ENCODE peak calls at places on chromosomes 11 and 22, in eight cellular contexts. K is anterior cingulate cortex; G is kidney tubule cell; B is right atrium auricular region; X is prostate gland; P is stimulated activated CD4-positive, alpha-beta T cell treated with anti-CD3 and anti-CD28 coated beads, Interleukin-15, amount 100 ng/mL, for 1 hour; D is NB4; C is lower lobe of right lung. N is an unnamed sample.

GRCh38 chr11:76159983-76160661 is 46.2 kb downstream of the WNT11 start:
- DNase-seq in D (no peak), C (peak; percentile 34), B (no peak), K (no peak), P (no peak), X (no peak), G (no peak), N (no peak)

GRCh38 chr11:124536520-124536919 is 6.9 kb downstream of the OR8B12 start:
- DNase-seq in K (peak; percentile 12), B (peak; percentile 87), G (no peak), P (no peak), C (peak; percentile 56), D (peak; percentile 95), X (peak; percentile 11), N (no peak)

GRCh38 chr11:112540261-112540660 is 279.6 kb upstream of the PLET1 start:
- DNase-seq in B (no peak), P (no peak), C (no peak), K (no peak), D (no peak), X (no peak), G (peak; percentile 30), N (peak; percentile 87)

GRCh38 chr11:132028380-132029240 is 658.2 kb downstream of the NTM start:
- DNase-seq in X (no peak), P (no peak), G (peak; percentile 48), C (no peak), D (peak; percentile 25), K (no peak), B (peak; percentile 74), N (peak; percentile 65)

GRCh38 chr22:47132428-47132825 is 370.0 kb downstream of the TBC1D22A start:
- DNase-seq in X (no peak), G (no peak), C (no peak), D (no peak), P (no peak), K (no peak), B (no peak), N (no peak)

GRCh38 chr11:11937957-11938356 is 70.5 kb downstream of the DKK3 start:
- DNase-seq in X (no peak), D (no peak), K (no peak), G (peak; percentile 45), P (no peak), C (no peak), B (no peak), N (peak; percentile 38)

GRCh38 chr11:94854770-94855633 is 86.8 kb downstream of the AMOTL1 start:
- DNase-seq in X (no peak), K (no peak), P (no peak), C (no peak), D (no peak), G (no peak), B (peak; percentile 38), N (no peak)

GRCh38 chr11:65355013-65355775 is 643 bp downstream of the TIGD3 start:
- DNase-seq in D (peak; percentile 82), K (no peak), C (peak; percentile 68), X (no peak), B (no peak), G (no peak), P (peak; percentile 34), N (no peak)

GRCh38 chr11:120950880-120951279 is 73.0 kb upstream of the TBCEL start:
- DNase-seq in K (no peak), P (no peak), B (no peak), C (no peak), G (no peak), X (no peak), D (no peak), N (no peak)

GRCh38 chr11:10348650-10349280 is 43.9 kb downstream of the ADM start:
- DNase-seq in G (peak; percentile 80), D (no peak), P (no peak), X (peak; percentile 56), K (no peak), C (no peak), B (no peak), N (peak; percentile 95)

GRCh38 chr22:25027959-25028840 is 75.7 kb downstream of the KIAA1671 start:
- DNase-seq in G (no peak), D (peak; percentile 19), B (no peak), X (no peak), K (no peak), C (no peak), P (no peak), N (no peak)

GRCh38 chr11:28879869-28880268 is 771.7 kb downstream of the METTL15 start:
- DNase-seq in G (no peak), P (no peak), B (no peak), C (no peak), D (no peak), X (no peak), K (no peak), N (no peak)

GRCh38 chr11:64543818-64544217 is 47.2 kb upstream of the SLC22A12 start:
- DNase-seq in D (no peak), K (no peak), C (no peak), B (no peak), X (no peak), G (no peak), P (no peak), N (no peak)

GRCh38 chr22:46001046-46001425 is 24.1 kb upstream of the WNT7B start:
- DNase-seq in K (no peak), X (no peak), B (no peak), C (peak; percentile 44), P (no peak), G (no peak), D (peak; percentile 28), N (no peak)

GRCh38 chr11:61026121-61027031 is 54.9 kb downstream of the CD6 start:
- DNase-seq in P (no peak), C (no peak), B (no peak), X (no peak), D (peak; percentile 44), K (no peak), G (no peak), N (no peak)

GRCh38 chr22:19344420-19344819 is 52.9 kb upstream of the CLTCL1 start:
- DNase-seq in G (no peak), X (no peak), D (no peak), P (no peak), K (no peak), C (no peak), B (no peak), N (no peak)

GRCh38 chr22:22761963-22762772 is 117.8 kb downstream of the GGTLC2 start:
- DNase-seq in X (no peak), K (no peak), G (no peak), D (no peak), C (no peak), P (no peak), B (no peak), N (no peak)

GRCh38 chr22:21866821-21867527 is 471 bp downstream of the MAPK1 start:
- DNase-seq in X (no peak), B (no peak), D (peak; percentile 45), G (no peak), C (peak; percentile 54), K (no peak), P (peak; percentile 12), N (no peak)

GRCh38 chr11:3341298-3341697 is 37.6 kb downstream of the ZNF195 start:
- DNase-seq in B (no peak), C (peak; percentile 67), P (peak; percentile 51), G (peak; percentile 46), X (peak; percentile 40), D (peak; percentile 71), K (no peak), N (peak; percentile 0)

GRCh38 chr11:119493712-119494111 is 70.7 kb upstream of the THY1 start:
- DNase-seq in K (no peak), C (no peak), P (no peak), X (no peak), G (peak; percentile 46), B (no peak), D (peak; percentile 47), N (peak; percentile 40)

GRCh38 chr11:679271-680207 is 15.5 kb downstream of the DEAF1 start:
- DNase-seq in X (no peak), K (no peak), G (no peak), C (no peak), B (no peak), P (no peak), D (no peak), N (no peak)

GRCh38 chr11:113470233-113470632 is 5.0 kb downstream of the DRD2 start:
- DNase-seq in P (no peak), G (no peak), B (no peak), X (no peak), D (no peak), K (no peak), C (no peak), N (no peak)

GRCh38 chr11:97072420-97072819 is 682.6 kb downstream of the JRKL start:
- DNase-seq in K (no peak), D (no peak), C (no peak), X (no peak), G (no peak), B (no peak), P (no peak), N (no peak)

GRCh38 chr11:75425422-75425821 is 7.6 kb downstream of the KLHL35 start:
- DNase-seq in G (no peak), P (no peak), K (no peak), C (no peak), X (no peak), D (peak; percentile 43), B (no peak), N (no peak)

GRCh38 chr22:46077669-46078099 is 72.6 kb upstream of the PPARA start:
- DNase-seq in X (no peak), K (no peak), P (no peak), G (no peak), D (no peak), B (no peak), C (peak; percentile 31), N (no peak)

GRCh38 chr11:69122337-69122641 is 33.4 kb upstream of the SMIM38 start:
- DNase-seq in K (no peak), D (no peak), P (no peak), B (no peak), X (no peak), C (no peak), G (no peak), N (no peak)

GRCh38 chr11:90476442-90477007 is 253.7 kb upstream of the CHORDC1 start:
- DNase-seq in X (no peak), D (peak; percentile 71), C (no peak), K (no peak), G (peak; percentile 72), P (no peak), B (no peak), N (peak; percentile 87)

GRCh38 chr11:31871310-31872073 is 60.4 kb upstream of the PAX6 start:
- DNase-seq in X (no peak), P (no peak), C (no peak), D (no peak), G (no peak), K (no peak), B (no peak), N (no peak)

N was measured in renal cortical epithelial cell.